ENCODE peak calls at places on chromosome 9, in five cellular contexts. D is sigmoid colon, J is prostate gland, B is stomach, Q is breast epithelium. S is an unnamed sample.

GRCh38 chr9:4792054-4792571 is 631 bp upstream of the RCL1 start:
- DNase-seq in B (no peak), J (no peak), Q (no peak), D (no peak), S (peak; percentile 18)

GRCh38 chr9:928363-929042 is 48.0 kb upstream of the DMRT3 start:
- DNase-seq in Q (no peak), D (no peak), J (no peak), B (no peak), S (peak; percentile 8)

GRCh38 chr9:22103650-22104575 is 94.8 kb upstream of the CDKN2B start:
- DNase-seq in J (no peak), D (no peak), B (no peak), Q (no peak), S (peak; percentile 55)

GRCh38 chr9:91131433-91131839 is 230.3 kb downstream of the AUH start:
- DNase-seq in B (peak; percentile 38), Q (no peak), D (peak; percentile 87), J (peak; percentile 71), S (peak; percentile 78)

GRCh38 chr9:126162611-126163381 is 163.8 kb upstream of the MVB12B start:
- DNase-seq in J (no peak), B (peak; percentile 15), D (no peak), Q (no peak), S (no peak)

GRCh38 chr9:38144421-38144820 is 75.4 kb upstream of the SHB start:
- DNase-seq in J (no peak), B (no peak), D (no peak), Q (no peak), S (no peak)

GRCh38 chr9:133738039-133738805 is at the start of gene SARDH:
- DNase-seq in Q (no peak), D (peak; percentile 73), B (peak; percentile 47), J (no peak), S (peak; percentile 52)

GRCh38 chr9:131733601-131734061 is 6.2 kb downstream of the RAPGEF1 start:
- DNase-seq in J (no peak), D (no peak), Q (no peak), B (peak; percentile 35), S (peak; percentile 58)

GRCh38 chr9:136733611-136734010 is 9.1 kb downstream of the LCN10 start:
- DNase-seq in D (no peak), Q (no peak), J (no peak), B (no peak), S (no peak)

GRCh38 chr9:123337971-123338370 is 18.0 kb upstream of the CRB2 start:
- DNase-seq in D (no peak), J (no peak), Q (no peak), B (no peak), S (no peak)

GRCh38 chr9:11735391-11735790 is 957.8 kb upstream of the TYRP1 start:
- DNase-seq in B (no peak), D (no peak), Q (no peak), J (no peak), S (no peak)

GRCh38 chr9:133634024-133634691 is 2.0 kb upstream of the DBH start:
- DNase-seq in B (no peak), Q (no peak), J (no peak), D (no peak), S (no peak)

GRCh38 chr9:2596003-2596402 is 25.6 kb upstream of the VLDLR start:
- DNase-seq in Q (no peak), B (no peak), D (no peak), J (no peak), S (no peak)

GRCh38 chr9:6931913-6932312 is 174.1 kb downstream of the KDM4C start:
- DNase-seq in B (peak; percentile 41), Q (no peak), J (no peak), D (no peak), S (peak; percentile 32)

GRCh38 chr9:123425261-123425821 is 69.3 kb downstream of the CRB2 start:
- DNase-seq in J (no peak), D (no peak), Q (peak; percentile 10), B (peak; percentile 16), S (no peak)

GRCh38 chr9:35665471-35665818 is 450 bp upstream of the ARHGEF39 start:
- DNase-seq in J (no peak), Q (no peak), D (no peak), B (no peak), S (no peak)
- H3K4me3 ChIP-seq in J (peak overlapping the region; percentile 23), Q (peak overlapping the region; percentile 47), D (peak overlapping the region; percentile 27), B (peak overlapping the region; percentile 56), S (peak overlapping the region; percentile 29)

DNA sequence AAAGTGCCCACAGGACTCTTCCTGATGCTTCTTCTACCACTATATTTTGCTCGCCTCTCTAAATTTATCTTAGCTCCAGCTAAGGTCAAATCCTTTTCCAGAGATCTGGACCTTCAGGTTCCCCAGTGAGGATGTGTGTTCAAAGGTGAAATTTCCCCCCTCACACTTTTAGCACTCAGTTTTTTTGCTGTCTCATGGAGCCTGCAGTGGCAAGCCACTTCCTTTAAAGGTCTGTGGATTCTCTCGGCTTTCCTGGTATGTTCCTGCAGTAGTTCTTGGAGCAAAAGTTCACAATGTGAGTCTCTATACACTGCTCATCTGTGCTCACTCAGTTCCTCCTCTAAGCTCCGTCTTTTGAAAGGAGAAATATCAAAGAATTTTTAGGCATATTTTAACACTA is 181.4 kb downstream of the LURAP1L start:
- DNase-seq in J (no peak), B (no peak), D (no peak), Q (no peak), S (no peak)
- TF ChIP-seq POLR2AphosphoS5 in J (no peak), B (no peak), D (no peak), Q (no peak), S (no peak)

DNA sequence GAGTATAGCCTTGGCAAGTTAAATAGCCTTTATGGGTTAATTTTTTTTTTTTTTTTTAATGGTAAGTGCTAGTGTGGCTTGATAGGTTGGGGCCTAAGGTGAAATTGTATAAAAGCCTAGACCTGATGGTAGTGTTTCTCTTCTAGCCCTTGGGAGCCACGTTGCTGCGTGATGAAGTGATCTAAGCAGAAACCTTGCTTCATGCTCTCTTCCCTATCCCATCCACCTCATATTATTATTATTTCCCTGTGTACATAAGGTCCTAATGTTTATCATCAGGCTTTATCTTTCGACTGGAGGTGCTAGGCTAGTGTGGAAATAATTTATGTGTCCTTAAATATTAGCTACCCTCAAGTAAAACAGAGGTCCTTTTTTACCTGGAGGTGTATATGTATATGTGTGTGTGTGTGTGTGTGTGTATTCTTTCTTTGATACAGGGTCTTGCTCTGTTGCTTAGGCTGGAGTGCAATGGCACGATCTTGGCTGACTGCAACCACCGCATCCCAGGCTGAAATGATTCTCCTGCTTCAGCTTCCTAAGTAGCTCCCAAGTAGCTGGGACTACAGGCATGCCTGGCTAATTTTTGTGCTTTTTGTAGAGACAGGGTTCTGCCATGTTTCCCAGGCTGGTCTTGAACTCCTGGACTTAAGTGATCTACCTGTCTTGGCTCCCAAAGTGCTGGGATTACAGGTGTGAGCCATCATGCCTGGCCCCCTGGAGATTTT is 3.6 kb downstream of the UGCG start:
- DNase-seq in B (no peak), Q (no peak), D (no peak), J (no peak), S (no peak)
- H3K4me3 ChIP-seq in B (peak overlapping the region; percentile 93), Q (no peak overlapping the region), D (no peak overlapping the region), J (no peak overlapping the region), S (peak overlapping the region; percentile 10)

DNA sequence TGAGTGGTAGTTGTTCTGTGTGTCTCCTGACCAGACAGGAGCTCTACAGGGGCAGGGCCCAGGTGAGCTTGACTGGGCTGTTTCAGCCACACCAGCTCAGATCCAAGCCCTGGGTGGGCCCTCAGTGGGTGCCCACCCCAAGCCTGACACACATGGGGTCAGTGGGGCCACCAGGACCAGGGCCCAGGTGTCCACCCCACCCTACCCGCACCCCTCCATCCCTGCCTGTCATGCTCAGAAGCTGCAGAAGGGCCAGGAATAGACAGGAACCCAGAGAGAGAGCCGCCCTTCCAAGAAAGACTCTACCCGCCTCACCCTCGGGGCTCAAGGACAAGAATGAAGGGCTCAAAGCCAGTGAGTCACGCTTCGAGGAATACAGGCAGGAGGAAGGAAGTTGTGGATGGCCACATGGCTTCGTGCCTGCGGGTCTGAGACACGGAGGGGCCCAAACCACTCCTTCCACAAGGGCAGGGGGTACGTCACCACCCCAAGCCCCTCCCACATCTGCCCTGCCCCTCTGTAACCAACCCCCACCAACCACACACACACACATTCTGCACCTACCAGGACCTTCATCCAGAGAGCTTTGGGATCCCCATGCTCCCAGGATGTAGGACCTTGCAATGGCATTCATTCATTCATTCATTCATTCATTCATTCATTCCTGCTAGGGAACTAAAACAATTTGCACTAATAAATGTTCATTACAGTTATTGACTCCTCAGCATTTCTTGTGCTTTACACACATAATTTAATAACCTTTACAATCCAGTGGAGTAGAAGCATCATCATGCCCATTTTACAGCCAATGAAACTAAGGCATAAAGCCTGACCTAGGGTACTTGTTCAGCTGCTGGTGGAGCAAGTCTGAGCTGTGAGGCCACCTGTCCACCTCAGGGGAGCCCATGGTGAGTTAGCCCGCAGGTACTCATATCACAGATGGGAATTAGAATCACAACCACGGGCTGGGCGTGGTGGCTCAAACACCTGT is 56.0 kb upstream of the STXBP1 start:
- DNase-seq in Q (peak; percentile 88), B (peak; percentile 70), J (peak; percentile 77), D (peak; percentile 89), S (peak; percentile 75)
- TF ChIP-seq POLR2AphosphoS5 in Q (peak; percentile 72), B (peak; percentile 54), J (peak; percentile 76), D (no peak), S (peak; percentile 69)

DNA sequence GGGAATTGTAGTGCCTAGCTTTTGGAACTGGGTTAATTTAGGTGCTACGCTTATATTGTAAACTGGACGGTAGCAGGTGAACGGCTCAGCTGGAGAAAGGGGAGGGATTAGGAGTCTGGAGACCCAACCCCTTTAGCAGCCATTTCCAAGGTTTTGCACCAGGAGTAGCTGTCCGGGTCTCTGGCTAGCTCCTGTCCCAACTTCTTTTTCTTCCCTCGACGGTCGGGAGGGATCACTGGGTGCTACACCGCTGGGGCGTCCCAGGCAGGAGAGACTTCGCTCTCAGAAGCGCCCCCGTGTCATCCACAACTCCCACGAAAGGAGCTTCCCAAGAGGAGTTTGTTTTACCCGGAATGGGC is 1640.9 kb upstream of the C9orf72 start:
- DNase-seq in D (no peak), Q (no peak), B (peak; percentile 27), J (no peak), S (no peak)
- H3K4me3 ChIP-seq in D (no peak overlapping the region), Q (no peak overlapping the region), B (peak overlapping the region; percentile 69), J (peak overlapping the region; percentile 3), S (no peak overlapping the region)

S was measured in transverse colon.